ENCODE peak calls at places on chromosome 4, in four cellular contexts. M, X, B and Q are unnamed samples.

GRCh38 chr4:73752424-73752823 is 12.1 kb downstream of the CXCL8 start:
- DNase-seq in M (no peak), X (no peak), B (no peak), Q (no peak)

GRCh38 chr4:113832795-113833194 is 71.3 kb upstream of the CAMK2D start:
- DNase-seq in M (no peak), X (no peak), B (no peak), Q (no peak)

GRCh38 chr4:156763511-156763910 is 208.1 kb downstream of the PDGFC start:
- DNase-seq in M (no peak), X (no peak), B (no peak), Q (peak)

GRCh38 chr4:82268050-82268825 is 105.6 kb downstream of the HNRNPD start:
- DNase-seq in M (peak), X (peak), B (peak), Q (peak)

GRCh38 chr4:8261851-8262535 is 7.6 kb upstream of the HTRA3 start:
- DNase-seq in M (no peak), X (no peak), B (no peak), Q (no peak)

GRCh38 chr4:71026086-71026485 is 32.6 kb downstream of the DCK start:
- DNase-seq in M (peak), X (no peak), B (no peak), Q (peak)

GRCh38 chr4:4509521-4509920 is 32.3 kb downstream of the STX18 start:
- DNase-seq in M (no peak), X (no peak), B (no peak), Q (no peak)

GRCh38 chr4:6343950-6344408 is 74.3 kb downstream of the WFS1 start:
- DNase-seq in M (no peak), X (peak), B (no peak), Q (peak)

GRCh38 chr4:128688025-128688721 is 121.3 kb upstream of the JADE1 start:
- DNase-seq in M (no peak), X (no peak), B (no peak), Q (no peak)

GRCh38 chr4:120977435-120977997 is 55.0 kb upstream of the PRDM5 start:
- DNase-seq in M (peak), X (peak), B (no peak), Q (peak)

GRCh38 chr4:30454504-30454903 is 265.7 kb upstream of the PCDH7 start:
- DNase-seq in M (no peak), X (no peak), B (no peak), Q (no peak)

GRCh38 chr4:71231073-71231752 is 107.6 kb upstream of the SLC4A4 start:
- DNase-seq in M (peak), X (no peak), B (peak), Q (peak)

GRCh38 chr4:5365071-5366008 is 314.1 kb downstream of the STK32B start:
- DNase-seq in M (peak), X (peak), B (peak), Q (no peak)

GRCh38 chr4:110172972-110173371 is 25.4 kb downstream of the ELOVL6 start:
- DNase-seq in M (no peak), X (no peak), B (no peak), Q (no peak)

GRCh38 chr4:61294001-61294400 is 93.9 kb downstream of the ADGRL3 start:
- DNase-seq in M (no peak), X (no peak), B (no peak), Q (no peak)

GRCh38 chr4:5905714-5906113 is 12.8 kb upstream of the CRMP1 start:
- DNase-seq in M (no peak), X (peak), B (no peak), Q (no peak)

DNA sequence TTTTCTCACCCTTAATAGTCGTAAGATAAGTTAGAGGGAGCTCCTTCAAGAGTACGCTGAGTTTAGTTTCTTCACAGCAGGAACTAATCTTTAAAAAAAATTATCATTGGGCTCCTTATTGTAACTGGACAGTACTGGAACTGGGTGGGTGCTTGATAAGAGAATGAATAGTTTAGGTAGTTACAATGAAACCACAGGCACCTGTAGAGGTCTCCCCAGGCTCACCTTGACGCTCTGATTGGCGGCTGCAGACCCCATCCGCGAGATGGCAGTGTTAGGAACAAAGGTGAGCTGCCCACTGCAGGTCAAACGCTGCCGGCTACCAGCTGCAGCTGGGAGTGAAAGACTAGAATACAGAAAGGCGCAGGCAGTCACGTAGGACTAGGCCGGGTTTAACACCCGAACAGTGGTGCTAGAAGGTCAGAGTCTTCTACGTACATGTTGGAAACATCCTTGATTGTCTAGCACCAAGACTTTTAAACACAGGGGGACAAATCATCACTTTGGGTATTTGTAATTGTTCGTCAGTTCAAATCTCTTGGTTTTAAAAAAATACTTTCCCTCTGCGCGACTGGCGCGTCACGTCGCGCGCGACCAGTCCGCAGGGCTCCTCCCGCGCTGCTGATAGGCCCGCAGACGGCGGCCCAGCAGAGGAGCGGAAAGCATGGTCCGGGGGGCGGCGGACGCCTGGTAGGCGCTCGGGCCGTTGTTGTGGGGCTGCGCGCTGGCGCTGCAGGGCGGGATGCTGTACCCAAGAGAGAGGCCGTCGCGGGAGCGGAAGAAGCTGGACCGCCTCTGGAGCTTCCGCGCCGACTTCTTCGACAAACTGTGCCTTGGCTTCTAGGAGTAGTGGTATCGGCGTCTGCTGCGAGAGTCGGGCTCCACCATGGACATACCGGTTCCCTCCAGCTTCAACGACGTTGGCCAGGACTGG is 45.6 kb downstream of the SMARCA5 start:
- DNase-seq in M (peak), X (peak), B (peak), Q (peak)
- TF ChIP-seq CTCF in M (peak), X (peak), B (peak), Q (peak)

GRCh38 chr4:23920716-23921446 is 31.0 kb upstream of the PPARGC1A start:
- DNase-seq in M (no peak), X (no peak), B (peak), Q (no peak)

GRCh38 chr4:23921447-23921845 is 31.6 kb upstream of the PPARGC1A start:
- DNase-seq in M (no peak), X (no peak), B (no peak), Q (no peak)

GRCh38 chr4:23921993-23922392 is 32.1 kb upstream of the PPARGC1A start:
- DNase-seq in M (no peak), X (no peak), B (no peak), Q (no peak)

GRCh38 chr4:23922535-23923115 is 32.8 kb upstream of the PPARGC1A start:
- DNase-seq in M (no peak), X (no peak), B (no peak), Q (no peak)

DNA sequence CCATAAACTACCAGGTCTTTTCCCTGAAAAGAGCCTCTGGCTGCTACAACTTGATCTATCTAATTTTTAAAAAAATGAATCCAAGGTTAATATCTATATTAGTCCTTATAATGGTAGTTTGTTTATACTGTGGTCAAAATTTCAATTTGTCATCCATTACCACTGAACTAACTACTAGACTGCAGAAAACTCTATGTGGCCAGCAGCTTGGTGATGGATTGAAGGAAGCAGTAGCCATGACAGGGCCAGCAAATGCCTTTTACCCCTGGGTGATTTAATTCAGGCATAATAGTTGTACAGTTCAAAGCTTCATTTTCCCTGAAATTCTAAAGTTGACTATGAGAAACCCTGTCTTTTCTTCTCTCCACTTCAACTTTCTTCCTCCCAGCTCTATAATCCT is 30.4 kb upstream of the PPARGC1A start:
- DNase-seq in M (no peak), X (no peak), B (no peak), Q (no peak)
- TF ChIP-seq CTCF in M (no peak), X (no peak), B (no peak), Q (no peak)

GRCh38 chr4:79241846-79242245 is 84.0 kb downstream of the NAA11 start:
- DNase-seq in M (no peak), X (peak), B (no peak), Q (peak)
- TF ChIP-seq CTCF in M (peak), X (peak), B (no peak), Q (peak)

GRCh38 chr4:1502976-1503375 is 96.7 kb upstream of the NKX1-1 start:
- DNase-seq in M (no peak), X (peak), B (no peak), Q (no peak)

GRCh38 chr4:1503583-1504471 is 97.6 kb upstream of the NKX1-1 start:
- DNase-seq in M (no peak), X (peak), B (no peak), Q (no peak)

GRCh38 chr4:1500966-1501753 is 94.9 kb upstream of the NKX1-1 start:
- DNase-seq in M (no peak), X (peak), B (no peak), Q (no peak)

GRCh38 chr4:1501754-1502500 is 95.7 kb upstream of the NKX1-1 start:
- DNase-seq in M (no peak), X (peak), B (no peak), Q (no peak)

GRCh38 chr4:1502501-1502886 is 96.3 kb upstream of the NKX1-1 start:
- DNase-seq in M (no peak), X (no peak), B (no peak), Q (no peak)
- TF ChIP-seq CTCF in M (no peak), X (no peak), B (no peak), Q (no peak)

GRCh38 chr4:1856071-1856919 is at the start of gene LETM1:
- DNase-seq in M (peak), X (peak), B (peak), Q (peak)
- TF ChIP-seq CTCF in M (no peak), X (peak), B (peak), Q (no peak)

DNA sequence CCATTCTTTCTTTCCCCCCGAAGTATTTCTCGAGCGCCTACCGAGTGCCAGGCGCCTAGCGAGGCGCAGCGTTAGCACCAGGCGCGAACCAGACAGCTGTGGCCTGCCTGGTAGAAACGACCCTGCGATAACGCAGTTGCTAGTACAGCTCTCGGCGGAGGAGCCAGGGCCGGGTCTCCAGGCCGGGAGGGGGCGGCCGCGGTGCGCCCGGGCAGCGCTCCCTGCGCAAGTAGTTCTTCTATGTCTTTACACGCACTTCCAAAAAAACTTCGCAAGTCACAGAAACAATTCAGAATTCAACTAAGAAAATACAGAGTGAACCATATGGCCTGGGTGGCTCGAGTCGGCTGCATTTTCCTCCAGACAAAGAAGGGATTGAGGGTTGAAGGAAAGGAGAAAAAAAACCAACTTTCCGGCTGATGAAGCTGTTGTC is 7.0 kb upstream of the NEUROG2 start:
- DNase-seq in M (no peak), X (peak), B (no peak), Q (no peak)
- TF ChIP-seq CTCF in M (no peak), X (no peak), B (no peak), Q (no peak)